ENCODE peak calls at places on chromosomes 5 and 9, in ten cellular contexts. One of them, this sample, is unnamed.

GRCh38 chr9:133796562-133796961 is 58.4 kb upstream of the SARDH start:
- DNase-seq in choroid plexus epithelial cell: no peak
- DNase-seq in HCEC 1CT: no peak
- DNase-seq in cardiac fibroblast: no peak
- DNase-seq in GM23338: no peak
- DNase-seq in OCI-M1: no peak
- DNase-seq in RPMI7951: no peak
- DNase-seq in kidney glomerular epithelial cell: no peak
- DNase-seq in MCF 10A: no peak
- DNase-seq in NCI-H2107: no peak
- DNase-seq in this sample: no peak

GRCh38 chr9:26870292-26870691 is 22.3 kb downstream of the CAAP1 start:
- DNase-seq in choroid plexus epithelial cell: peak
- DNase-seq in NCI-H2107: no peak
- DNase-seq in cardiac fibroblast: peak
- DNase-seq in GM23338: no peak
- DNase-seq in OCI-M1: no peak
- DNase-seq in RPMI7951: no peak
- DNase-seq in MCF 10A: peak
- DNase-seq in HCEC 1CT: peak
- DNase-seq in kidney glomerular epithelial cell: peak
- DNase-seq in this sample: no peak

GRCh38 chr5:159783731-159784247 is 132.5 kb upstream of the ADRA1B start:
- DNase-seq in GM23338: peak
- DNase-seq in kidney glomerular epithelial cell: no peak
- DNase-seq in HCEC 1CT: no peak
- DNase-seq in OCI-M1: no peak
- DNase-seq in choroid plexus epithelial cell: peak
- DNase-seq in NCI-H2107: no peak
- DNase-seq in RPMI7951: no peak
- DNase-seq in cardiac fibroblast: no peak
- DNase-seq in MCF 10A: no peak
- DNase-seq in this sample: no peak

GRCh38 chr5:78424680-78425079 is 64.3 kb downstream of the SCAMP1 start:
- DNase-seq in MCF 10A: no peak
- DNase-seq in GM23338: no peak
- DNase-seq in OCI-M1: no peak
- DNase-seq in HCEC 1CT: no peak
- DNase-seq in choroid plexus epithelial cell: no peak
- DNase-seq in cardiac fibroblast: no peak
- DNase-seq in RPMI7951: no peak
- DNase-seq in NCI-H2107: no peak
- DNase-seq in kidney glomerular epithelial cell: no peak
- DNase-seq in this sample: no peak

GRCh38 chr5:90932052-90932699 is 373.6 kb downstream of the ADGRV1 start:
- DNase-seq in cardiac fibroblast: peak
- DNase-seq in MCF 10A: peak
- DNase-seq in NCI-H2107: no peak
- DNase-seq in OCI-M1: peak
- DNase-seq in kidney glomerular epithelial cell: peak
- DNase-seq in HCEC 1CT: peak
- DNase-seq in GM23338: peak
- DNase-seq in RPMI7951: peak
- DNase-seq in choroid plexus epithelial cell: peak
- DNase-seq in this sample: peak

GRCh38 chr5:43664641-43665040 is 61.7 kb downstream of the NNT start:
- DNase-seq in NCI-H2107: no peak
- DNase-seq in GM23338: no peak
- DNase-seq in kidney glomerular epithelial cell: peak
- DNase-seq in RPMI7951: no peak
- DNase-seq in choroid plexus epithelial cell: no peak
- DNase-seq in MCF 10A: no peak
- DNase-seq in cardiac fibroblast: no peak
- DNase-seq in HCEC 1CT: no peak
- DNase-seq in OCI-M1: no peak
- DNase-seq in this sample: no peak

GRCh38 chr5:73160239-73160671 is 12.7 kb upstream of the TMEM174 start:
- DNase-seq in choroid plexus epithelial cell: no peak
- DNase-seq in OCI-M1: peak
- DNase-seq in RPMI7951: peak
- DNase-seq in GM23338: no peak
- DNase-seq in HCEC 1CT: no peak
- DNase-seq in kidney glomerular epithelial cell: no peak
- DNase-seq in MCF 10A: no peak
- DNase-seq in cardiac fibroblast: peak
- DNase-seq in NCI-H2107: no peak
- DNase-seq in this sample: no peak

GRCh38 chr5:26121343-26121742 is 917.0 kb downstream of the CDH9 start:
- DNase-seq in RPMI7951: no peak
- DNase-seq in GM23338: peak
- DNase-seq in NCI-H2107: no peak
- DNase-seq in choroid plexus epithelial cell: no peak
- DNase-seq in OCI-M1: peak
- DNase-seq in cardiac fibroblast: no peak
- DNase-seq in HCEC 1CT: peak
- DNase-seq in kidney glomerular epithelial cell: no peak
- DNase-seq in MCF 10A: peak
- DNase-seq in this sample: peak

GRCh38 chr5:98428806-98429205 is 344.7 kb upstream of the RGMB start:
- DNase-seq in RPMI7951: peak
- DNase-seq in OCI-M1: peak
- DNase-seq in HCEC 1CT: peak
- DNase-seq in NCI-H2107: no peak
- DNase-seq in kidney glomerular epithelial cell: no peak
- DNase-seq in choroid plexus epithelial cell: peak
- DNase-seq in cardiac fibroblast: peak
- DNase-seq in MCF 10A: peak
- DNase-seq in GM23338: no peak
- DNase-seq in this sample: no peak

GRCh38 chr5:83967417-83967816 is 246.8 kb upstream of the HAPLN1 start:
- DNase-seq in GM23338: no peak
- DNase-seq in cardiac fibroblast: no peak
- DNase-seq in OCI-M1: peak
- DNase-seq in kidney glomerular epithelial cell: no peak
- DNase-seq in RPMI7951: no peak
- DNase-seq in choroid plexus epithelial cell: no peak
- DNase-seq in MCF 10A: no peak
- DNase-seq in HCEC 1CT: peak
- DNase-seq in NCI-H2107: no peak
- DNase-seq in this sample: no peak

GRCh38 chr5:19172926-19173425 is 815.0 kb downstream of the CDH18 start:
- DNase-seq in RPMI7951: no peak
- DNase-seq in cardiac fibroblast: no peak
- DNase-seq in OCI-M1: no peak
- DNase-seq in NCI-H2107: no peak
- DNase-seq in choroid plexus epithelial cell: no peak
- DNase-seq in HCEC 1CT: no peak
- DNase-seq in kidney glomerular epithelial cell: no peak
- DNase-seq in MCF 10A: no peak
- DNase-seq in GM23338: no peak
- DNase-seq in this sample: no peak

GRCh38 chr9:93819905-93820304 is 135.2 kb downstream of the BARX1 start:
- DNase-seq in GM23338: no peak
- DNase-seq in choroid plexus epithelial cell: no peak
- DNase-seq in NCI-H2107: no peak
- DNase-seq in MCF 10A: no peak
- DNase-seq in RPMI7951: no peak
- DNase-seq in HCEC 1CT: no peak
- DNase-seq in cardiac fibroblast: no peak
- DNase-seq in kidney glomerular epithelial cell: no peak
- DNase-seq in OCI-M1: no peak
- DNase-seq in this sample: no peak

GRCh38 chr9:79917417-79917816 is 345.7 kb downstream of the TLE4 start:
- DNase-seq in choroid plexus epithelial cell: no peak
- DNase-seq in cardiac fibroblast: peak
- DNase-seq in GM23338: no peak
- DNase-seq in RPMI7951: no peak
- DNase-seq in HCEC 1CT: no peak
- DNase-seq in kidney glomerular epithelial cell: no peak
- DNase-seq in NCI-H2107: no peak
- DNase-seq in MCF 10A: no peak
- DNase-seq in OCI-M1: no peak
- DNase-seq in this sample: no peak

GRCh38 chr9:8660383-8660782 is 860.8 kb upstream of the DMAC1 start:
- DNase-seq in kidney glomerular epithelial cell: peak
- DNase-seq in MCF 10A: peak
- DNase-seq in OCI-M1: peak
- DNase-seq in GM23338: no peak
- DNase-seq in RPMI7951: peak
- DNase-seq in HCEC 1CT: no peak
- DNase-seq in NCI-H2107: no peak
- DNase-seq in cardiac fibroblast: peak
- DNase-seq in choroid plexus epithelial cell: peak
- DNase-seq in this sample: no peak

GRCh38 chr5:56971275-56971674 is 19.4 kb upstream of the MIER3 start:
- DNase-seq in choroid plexus epithelial cell: no peak
- DNase-seq in kidney glomerular epithelial cell: no peak
- DNase-seq in cardiac fibroblast: no peak
- DNase-seq in HCEC 1CT: no peak
- DNase-seq in RPMI7951: no peak
- DNase-seq in GM23338: no peak
- DNase-seq in OCI-M1: no peak
- DNase-seq in MCF 10A: no peak
- DNase-seq in NCI-H2107: no peak
- DNase-seq in this sample: no peak

GRCh38 chr9:127452481-127453092 is 1.3 kb downstream of the LRSAM1 start:
- DNase-seq in NCI-H2107: no peak
- DNase-seq in choroid plexus epithelial cell: peak
- DNase-seq in HCEC 1CT: no peak
- DNase-seq in RPMI7951: peak
- DNase-seq in GM23338: no peak
- DNase-seq in cardiac fibroblast: peak
- DNase-seq in kidney glomerular epithelial cell: no peak
- DNase-seq in OCI-M1: no peak
- DNase-seq in MCF 10A: peak
- DNase-seq in this sample: no peak

GRCh38 chr5:71895546-71895945 is 176.5 kb downstream of the CARTPT start:
- DNase-seq in OCI-M1: no peak
- DNase-seq in kidney glomerular epithelial cell: peak
- DNase-seq in NCI-H2107: no peak
- DNase-seq in RPMI7951: no peak
- DNase-seq in MCF 10A: no peak
- DNase-seq in cardiac fibroblast: no peak
- DNase-seq in choroid plexus epithelial cell: no peak
- DNase-seq in HCEC 1CT: no peak
- DNase-seq in GM23338: no peak
- DNase-seq in this sample: no peak